ENCODE peak calls at places on chromosomes 12 and 14, in nine cellular contexts. P is neural progenitor cell, V is PC-9, L is fibroblast of lung, Z is SK-N-SH, E is PC-3, K is hepatocyte, H is endothelial cell of umbilical vein, A is HepG2. X is an unnamed sample.
A peak's percentile ranks its signal among the peaks of the same experiment; 100 is the strongest.

GRCh38 chr12:113724703-113725556 is 241.2 kb downstream of the RBM19 start:
- DNase-seq in P (no peak), V (no peak), L (no peak), Z (peak; percentile 57), E (no peak), K (no peak), H (no peak), A (no peak), X (no peak)

GRCh38 chr14:104746071-104746545 is 6.8 kb upstream of the SIVA1 start:
- DNase-seq in P (no peak), V (no peak), L (no peak), Z (no peak), E (no peak), K (no peak), H (no peak), A (no peak), X (no peak)

GRCh38 chr14:84760506-84760905 is 769.4 kb upstream of the FLRT2 start:
- DNase-seq in P (no peak), V (no peak), L (no peak), Z (no peak), E (no peak), K (no peak), H (no peak), A (no peak), X (no peak)

GRCh38 chr14:52052289-52052943 is 16.4 kb downstream of the NID2 start:
- DNase-seq in P (no peak), V (no peak), L (peak; percentile 90), Z (no peak), E (no peak), K (no peak), H (no peak), A (no peak), X (peak; percentile 83)

GRCh38 chr12:79687711-79688270 is 3.0 kb downstream of the PAWR start:
- DNase-seq in P (peak; percentile 48), V (no peak), L (no peak), Z (no peak), E (no peak), K (no peak), H (peak; percentile 55), A (no peak), X (peak; percentile 4)

GRCh38 chr14:75877292-75877691 is 104.5 kb downstream of the TGFB3 start:
- DNase-seq in P (no peak), V (no peak), L (peak; percentile 98), Z (no peak), E (peak; percentile 82), K (no peak), H (no peak), A (no peak), X (peak; percentile 97)

GRCh38 chr14:32507029-32507984 is 178.2 kb downstream of the AKAP6 start:
- DNase-seq in P (no peak), V (no peak), L (peak; percentile 96), Z (no peak), E (peak; percentile 71), K (no peak), H (no peak), A (no peak), X (peak; percentile 90)

GRCh38 chr12:41663487-41664258 is 475.6 kb downstream of the PDZRN4 start:
- DNase-seq in P (peak; percentile 39), V (no peak), L (peak; percentile 1), Z (peak; percentile 49), E (peak; percentile 53), K (peak; percentile 60), H (peak; percentile 50), A (peak; percentile 28), X (peak; percentile 20)

GRCh38 chr12:93447555-93448265 is 6.0 kb upstream of the UBE2N start:
- DNase-seq in P (no peak), V (no peak), L (no peak), Z (no peak), E (no peak), K (no peak), H (no peak), A (no peak), X (no peak)

GRCh38 chr12:124923906-124924734 is 9.7 kb upstream of the UBC start:
- DNase-seq in P (peak; percentile 65), V (peak; percentile 57), L (peak; percentile 67), Z (no peak), E (peak; percentile 83), K (no peak), H (no peak), A (no peak), X (peak; percentile 82)

GRCh38 chr12:119668315-119668651 is 350 bp downstream of the PRKAB1 start:
- DNase-seq in P (no peak), V (no peak), L (peak; percentile 11), Z (no peak), E (peak; percentile 20), K (no peak), H (no peak), A (no peak), X (peak; percentile 8)

GRCh38 chr14:72904840-72905561 is 11.1 kb upstream of the DPF3 start:
- DNase-seq in P (peak; percentile 75), V (peak; percentile 42), L (peak; percentile 89), Z (peak; percentile 65), E (peak; percentile 90), K (peak; percentile 84), H (peak; percentile 68), A (peak; percentile 53), X (peak; percentile 81)

GRCh38 chr14:68471029-68471963 is 321.6 kb downstream of the ZFP36L1 start:
- DNase-seq in P (peak; percentile 88), V (no peak), L (no peak), Z (no peak), E (no peak), K (no peak), H (no peak), A (no peak), X (no peak)

GRCh38 chr12:5567021-5567744 is 135.3 kb downstream of the NTF3 start:
- DNase-seq in P (no peak), V (no peak), L (peak; percentile 20), Z (peak; percentile 19), E (no peak), K (peak; percentile 36), H (no peak), A (no peak), X (peak; percentile 25)

GRCh38 chr12:26701604-26702215 is 131.3 kb downstream of the ITPR2 start:
- DNase-seq in P (peak; percentile 71), V (no peak), L (peak; percentile 79), Z (peak; percentile 19), E (peak; percentile 80), K (peak; percentile 55), H (peak; percentile 65), A (peak; percentile 23), X (peak; percentile 70)

GRCh38 chr14:51079489-51079888 is 15.4 kb downstream of the TRIM9 start:
- DNase-seq in P (no peak), V (no peak), L (no peak), Z (peak; percentile 24), E (no peak), K (no peak), H (no peak), A (no peak), X (no peak)

GRCh38 chr12:110936367-110937103 is 16.2 kb upstream of the MYL2 start:
- DNase-seq in P (no peak), V (no peak), L (no peak), Z (no peak), E (no peak), K (no peak), H (no peak), A (no peak), X (no peak)
- H2AFZ ChIP-seq in P (no peak overlapping the region), V (no peak overlapping the region), L (no peak overlapping the region), Z (no peak overlapping the region), E (no peak overlapping the region), K (no peak overlapping the region), H (no peak overlapping the region), A (no peak overlapping the region), X (no peak overlapping the region)

GRCh38 chr14:74293621-74294020 is 9.1 kb downstream of the ABCD4 start:
- DNase-seq in P (no peak), V (no peak), L (no peak), Z (no peak), E (no peak), K (no peak), H (no peak), A (no peak), X (no peak)

GRCh38 chr14:74289801-74290200 is 12.9 kb downstream of the ABCD4 start:
- DNase-seq in P (no peak), V (no peak), L (no peak), Z (no peak), E (no peak), K (no peak), H (no peak), A (no peak), X (no peak)

GRCh38 chr14:74286736-74287135 is 16.0 kb downstream of the ABCD4 start:
- DNase-seq in P (no peak), V (no peak), L (no peak), Z (no peak), E (no peak), K (no peak), H (no peak), A (no peak), X (no peak)

GRCh38 chr14:74292061-74292460 is 10.7 kb downstream of the ABCD4 start:
- DNase-seq in P (no peak), V (no peak), L (no peak), Z (no peak), E (no peak), K (no peak), H (no peak), A (no peak), X (no peak)

GRCh38 chr14:74290415-74290814 is 12.3 kb downstream of the ABCD4 start:
- DNase-seq in P (peak; percentile 55), V (no peak), L (peak; percentile 17), Z (peak; percentile 63), E (peak; percentile 51), K (no peak), H (peak; percentile 27), A (no peak), X (peak; percentile 19)
- TF ChIP-seq CTCF in P (peak; percentile 60), V (peak; percentile 79), L (peak; percentile 57), Z (peak; percentile 58), E (peak; percentile 61), K (peak; percentile 18), H (peak; percentile 24), A (peak; percentile 25), X (peak; percentile 41)

GRCh38 chr14:36027354-36027753 is 149.2 kb downstream of the PTCSC3 start:
- DNase-seq in P (no peak), V (no peak), L (no peak), Z (no peak), E (no peak), K (no peak), H (no peak), A (no peak), X (no peak)
- H2AFZ ChIP-seq in P (no peak overlapping the region), V (no peak overlapping the region), L (no peak overlapping the region), Z (no peak overlapping the region), E (no peak overlapping the region), K (no peak overlapping the region), H (no peak overlapping the region), A (no peak overlapping the region), X (no peak overlapping the region)

DNA sequence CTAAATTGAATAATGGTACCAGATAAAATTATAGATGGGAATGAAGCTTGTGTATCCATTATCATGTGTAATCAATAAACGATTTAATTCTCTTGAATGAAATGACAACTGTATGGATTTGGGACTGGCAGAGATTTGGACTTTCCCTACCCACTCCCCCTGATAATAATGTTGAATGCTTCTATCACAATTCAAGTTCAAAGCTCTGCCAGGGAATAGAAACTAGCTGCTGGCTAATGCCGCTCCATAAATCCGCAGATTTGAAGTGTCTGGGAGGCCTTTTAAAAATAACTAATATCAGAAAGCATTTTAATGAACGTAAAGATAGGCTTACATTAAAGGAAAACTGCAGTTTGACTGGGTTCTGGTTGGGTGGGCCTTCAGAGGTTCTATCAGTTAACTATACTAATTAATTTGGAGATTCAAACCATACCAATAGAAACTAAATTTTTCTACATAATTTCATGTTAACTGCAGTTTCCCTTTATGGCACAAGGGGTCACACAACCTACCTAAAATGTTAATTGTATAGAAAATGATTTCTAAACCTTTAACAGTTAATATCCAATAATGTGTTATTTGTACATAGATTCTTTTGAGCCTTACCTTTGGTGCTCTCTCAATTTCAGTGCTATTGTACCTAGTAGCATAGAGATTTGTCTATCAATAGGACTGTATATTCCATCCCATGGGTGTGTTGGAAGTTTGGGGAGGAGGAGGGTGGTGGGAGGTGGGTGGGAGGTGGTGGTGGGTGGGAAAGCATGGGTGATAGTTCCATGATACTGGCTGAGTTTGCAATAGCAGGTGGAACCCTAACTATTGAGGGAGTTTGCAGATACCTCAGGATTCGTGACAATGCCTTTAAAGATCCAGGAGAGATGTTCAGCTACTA is 4.9 kb downstream of the HNRNPA1 start:
- DNase-seq in P (no peak), V (no peak), L (no peak), Z (no peak), E (no peak), K (no peak), H (no peak), A (no peak), X (no peak)
- TF ChIP-seq CTCF in P (peak; percentile 46), V (peak; percentile 65), L (peak; percentile 46), Z (peak; percentile 54), E (peak; percentile 45), K (peak; percentile 45), H (peak; percentile 11), A (no peak), X (peak; percentile 41)